ENCODE peak calls at places on chromosomes 3 and 15, in six cellular contexts. C, H, M, D, R and J are unnamed samples. For H3K36me3 and H3K4me1, the result is how much of the 10 kb centered on the place peaks cover.

GRCh38 chr3:141268281-141268680 is 36.7 kb downstream of the PXYLP1 start:
- DNase-seq in C (no peak), H (no peak), M (no peak), D (no peak), R (no peak), J (no peak)

GRCh38 chr15:59165726-59166125 is 40.9 kb upstream of the LDHAL6B start:
- DNase-seq in C (peak), H (no peak), M (no peak), D (no peak), R (no peak), J (no peak)

GRCh38 chr3:104521606-104522336 is 844.9 kb upstream of the ALCAM start:
- DNase-seq in C (no peak), H (peak), M (peak), D (no peak), R (peak), J (no peak)

GRCh38 chr3:160346511-160346910 is 52.5 kb downstream of the IFT80 start:
- DNase-seq in C (no peak), H (no peak), M (no peak), D (no peak), R (no peak), J (no peak)

GRCh38 chr3:178476886-178477285 is 59.4 kb upstream of the KCNMB2 start:
- DNase-seq in C (no peak), H (no peak), M (no peak), D (no peak), R (no peak), J (no peak)

GRCh38 chr3:58539636-58540035 is 2.6 kb upstream of the ACOX2 start:
- DNase-seq in C (no peak), H (no peak), M (no peak), D (no peak), R (no peak), J (no peak)

GRCh38 chr3:126367316-126367805 is 10.2 kb upstream of the KLF15 start:
- DNase-seq in C (no peak), H (peak), M (no peak), D (no peak), R (peak), J (peak)

GRCh38 chr15:50241684-50242450 is 23.7 kb downstream of the HDC start:
- DNase-seq in C (no peak), H (no peak), M (no peak), D (no peak), R (no peak), J (no peak)

GRCh38 chr3:48709051-48709461 is 8.0 kb downstream of the IP6K2 start:
- DNase-seq in C (no peak), H (no peak), M (no peak), D (no peak), R (no peak), J (no peak)

GRCh38 chr15:52980446-52980845 is 190.3 kb upstream of the ONECUT1 start:
- DNase-seq in C (no peak), H (no peak), M (no peak), D (no peak), R (no peak), J (no peak)

GRCh38 chr15:35206060-35206675 is 121.1 kb upstream of the NANOGP8 start:
- DNase-seq in C (no peak), H (no peak), M (no peak), D (peak), R (no peak), J (no peak)

GRCh38 chr3:183385698-183386590 is 42.5 kb downstream of the MCF2L2 start:
- DNase-seq in C (peak), H (no peak), M (no peak), D (peak), R (peak), J (no peak)

GRCh38 chr3:188446014-188446413 is 292.1 kb downstream of the LPP start:
- DNase-seq in C (no peak), H (no peak), M (no peak), D (no peak), R (no peak), J (no peak)

GRCh38 chr15:95557226-95558046 is 773.1 kb upstream of the NR2F2 start:
- DNase-seq in C (peak), H (no peak), M (no peak), D (peak), R (no peak), J (peak)

GRCh38 chr3:158313344-158313927 is 203.5 kb downstream of the RSRC1 start:
- DNase-seq in C (no peak), H (no peak), M (no peak), D (peak), R (peak), J (no peak)

GRCh38 chr15:66023322-66023972 is 154.2 kb downstream of the RAB11A start:
- DNase-seq in C (no peak), H (no peak), M (no peak), D (no peak), R (no peak), J (no peak)

GRCh38 chr3:141231923-141232861 is 567 bp downstream of the PXYLP1 start:
- DNase-seq in C (peak), H (peak), M (peak), D (peak), R (no peak), J (peak)

GRCh38 chr3:111695584-111696213 is 100.6 kb upstream of the ZBED2 start:
- DNase-seq in C (no peak), H (no peak), M (no peak), D (peak), R (no peak), J (no peak)

GRCh38 chr3:172106989-172107388 is 67.6 kb downstream of the FNDC3B start:
- DNase-seq in C (no peak), H (peak), M (peak), D (peak), R (no peak), J (no peak)

GRCh38 chr3:136750209-136750921 is 1.8 kb downstream of the STAG1 start:
- DNase-seq in C (no peak), H (no peak), M (no peak), D (no peak), R (no peak), J (no peak)

GRCh38 chr3:57942872-57943283 is 65.3 kb upstream of the FLNB start:
- DNase-seq in C (no peak), H (no peak), M (peak), D (no peak), R (no peak), J (no peak)

GRCh38 chr3:46829699-46830208 is 33.5 kb downstream of the MYL3 start:
- DNase-seq in C (no peak), H (no peak), M (no peak), D (no peak), R (no peak), J (no peak)

GRCh38 chr15:93942140-93942808 is 289.1 kb upstream of the MCTP2 start:
- DNase-seq in C (no peak), H (no peak), M (no peak), D (no peak), R (no peak), J (no peak)

GRCh38 chr3:72080800-72081199 is 295.9 kb upstream of the PROK2 start:
- DNase-seq in C (no peak), H (no peak), M (no peak), D (no peak), R (no peak), J (no peak)

GRCh38 chr3:72085036-72085435 is 300.1 kb upstream of the PROK2 start:
- DNase-seq in C (no peak), H (no peak), M (no peak), D (no peak), R (no peak), J (peak)

GRCh38 chr3:72082121-72082715 is 297.3 kb upstream of the PROK2 start:
- DNase-seq in C (peak), H (no peak), M (no peak), D (no peak), R (no peak), J (peak)

GRCh38 chr3:72081456-72081855 is 296.5 kb upstream of the PROK2 start:
- DNase-seq in C (no peak), H (no peak), M (no peak), D (no peak), R (no peak), J (no peak)

GRCh38 chr3:72082776-72083477 is 298.0 kb upstream of the PROK2 start:
- DNase-seq in C (no peak), H (no peak), M (no peak), D (no peak), R (no peak), J (no peak)
- H3K36me3 ChIP-seq in C (under half), H (under half), M (under half), D (under half), R (under half), J (under half)

DNA sequence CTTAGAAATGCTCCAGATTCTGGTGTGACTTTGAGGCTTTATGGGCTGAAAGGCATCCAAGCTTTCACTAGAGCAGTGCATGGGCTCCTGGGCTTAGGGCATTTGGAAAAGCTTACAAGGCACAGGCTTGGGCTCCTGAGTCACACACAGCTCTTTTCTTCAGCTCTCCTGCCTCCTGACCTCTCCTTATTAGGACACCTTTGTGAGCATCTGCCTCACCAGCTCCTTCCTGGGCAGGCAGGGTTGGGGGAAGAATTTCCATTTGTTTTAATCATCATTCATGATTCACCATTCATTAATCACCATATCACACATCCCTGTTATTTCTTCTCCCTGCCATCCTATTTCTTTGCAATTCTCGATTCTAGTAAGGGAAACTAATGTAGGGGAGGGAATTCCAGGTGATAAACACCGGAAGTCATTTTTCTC is 22.3 kb downstream of the CDCP1 start:
- DNase-seq in C (peak), H (no peak), M (no peak), D (peak), R (no peak), J (peak)
- H3K4me1 ChIP-seq in C (under half), H (under half), M (under half), D (under half), R (under half), J (under half)

DNA sequence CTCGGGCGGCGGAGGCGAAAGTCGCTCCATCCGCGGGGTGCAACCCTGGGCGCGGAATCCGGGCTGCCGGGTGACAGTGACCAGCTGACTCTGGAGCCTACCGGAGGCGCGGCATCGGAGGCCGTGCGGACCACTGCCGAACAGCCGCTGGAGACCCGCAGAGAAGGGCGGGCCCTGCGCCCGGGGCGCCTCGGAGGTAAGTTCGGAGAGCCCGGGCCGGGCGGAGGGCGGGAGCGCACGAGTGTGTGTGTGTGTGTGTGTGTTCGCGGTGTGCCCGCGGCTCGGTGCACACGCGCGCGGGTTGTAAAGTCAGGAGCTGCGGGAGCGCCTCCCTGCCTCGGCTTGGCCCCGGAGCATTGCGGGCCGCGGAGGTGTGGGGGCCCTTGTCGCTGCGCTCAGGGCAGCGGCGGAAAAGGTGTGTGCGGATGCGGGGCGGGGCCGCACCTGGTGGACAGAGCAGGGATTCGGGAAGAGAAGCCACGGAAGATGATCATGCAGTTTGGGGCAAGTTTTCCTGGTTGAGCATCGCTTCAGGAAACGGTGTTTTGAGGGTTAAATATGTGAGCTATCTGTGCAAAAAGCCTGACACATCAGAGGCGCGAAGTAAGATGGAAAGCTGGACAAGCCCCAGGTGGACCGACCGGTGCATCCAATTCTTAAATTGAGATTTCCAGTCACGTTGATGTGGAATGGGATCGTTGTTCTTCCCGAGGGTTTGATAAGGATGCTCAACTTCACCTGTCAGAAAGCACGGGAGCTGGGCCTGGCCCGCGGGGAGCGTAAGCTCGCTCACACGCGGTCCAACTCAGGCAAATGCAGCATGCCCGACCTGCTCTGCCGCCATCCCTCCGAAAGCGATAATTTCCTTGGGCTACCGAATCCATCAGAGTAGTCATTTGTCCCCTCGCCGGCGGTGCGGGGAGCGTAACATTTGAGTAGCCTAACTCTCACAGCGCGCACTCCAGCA is 492 bp downstream of the MINAR1 start:
- DNase-seq in C (no peak), H (no peak), M (no peak), D (peak), R (no peak), J (no peak)
- H3K36me3 ChIP-seq in C (under half), H (under half), M (under half), D (under half), R (under half), J (under half)

GRCh38 chr3:4517643-4518042 is 24.5 kb downstream of the ITPR1 start:
- DNase-seq in C (no peak), H (no peak), M (no peak), D (no peak), R (no peak), J (no peak)
- H3K4me1 ChIP-seq in C (under half), H (under half), M (half or more), D (under half), R (under half), J (under half)